ENCODE peak calls at places on chromosomes 4 and X, in five cellular contexts. N, W, Y, M and G are unnamed samples.

GRCh38 chr4:139655116-139655515 is 10.5 kb upstream of the MGST2 start:
- DNase-seq in Y (no peak), W (no peak), N (peak), M (peak), G (peak)

GRCh38 chr4:17030543-17030942 is 132.1 kb upstream of the LDB2 start:
- DNase-seq in N (no peak), M (peak), Y (no peak), W (peak), G (peak)

GRCh38 chr4:103032575-103032974 is 13.1 kb upstream of the SLC9B1 start:
- DNase-seq in M (peak), W (no peak), Y (no peak), N (peak), G (peak)

GRCh38 chrX:31800219-31800618 is 728.4 kb upstream of the FTHL17 start:
- DNase-seq in N (no peak), W (no peak), Y (no peak), M (no peak), G (no peak)

GRCh38 chrX:110222497-110223257 is 95.2 kb downstream of the AMMECR1 start:
- DNase-seq in M (no peak), N (peak), W (no peak), Y (no peak), G (no peak)

GRCh38 chr4:8157944-8158709 is 486 bp downstream of the ABLIM2 start:
- DNase-seq in Y (no peak), W (no peak), N (no peak), M (no peak), G (no peak)

GRCh38 chr4:1291091-1291490 is 1.4 kb downstream of the MAEA start:
- DNase-seq in M (no peak), W (no peak), N (no peak), Y (no peak), G (no peak)

GRCh38 chr4:2830632-2831610 is 12.7 kb upstream of the ADD1 start:
- DNase-seq in N (peak), W (no peak), M (no peak), Y (peak), G (no peak)

GRCh38 chr4:101785476-101785875 is 5.1 kb upstream of the BANK1 start:
- DNase-seq in W (no peak), Y (no peak), N (no peak), M (no peak), G (no peak)

GRCh38 chr4:39043697-39044363 is 11.6 kb upstream of the TMEM156 start:
- DNase-seq in M (peak), W (no peak), N (peak), Y (no peak), G (no peak)

GRCh38 chrX:40402771-40403533 is 177.8 kb upstream of the ATP6AP2 start:
- DNase-seq in Y (no peak), W (no peak), N (no peak), M (peak), G (peak)

GRCh38 chr4:53703267-53703655 is 112.0 kb upstream of the LNX1 start:
- DNase-seq in Y (no peak), W (no peak), M (no peak), N (peak), G (no peak)

GRCh38 chrX:63746278-63746677 is 38.7 kb downstream of the ARHGEF9 start:
- DNase-seq in W (no peak), M (peak), Y (no peak), N (no peak), G (no peak)

GRCh38 chr4:94472056-94472826 is 20.5 kb downstream of the PDLIM5 start:
- DNase-seq in N (no peak), Y (no peak), W (no peak), M (no peak), G (peak)

GRCh38 chr4:24657768-24658617 is 73.6 kb upstream of the DHX15 start:
- DNase-seq in M (peak), W (no peak), Y (peak), N (no peak), G (peak)

GRCh38 chrX:20066968-20067708 is 49.6 kb downstream of the MAP7D2 start:
- DNase-seq in W (peak), Y (no peak), M (peak), N (peak), G (peak)

GRCh38 chr4:87049508-87049907 is 114.7 kb downstream of the AFF1 start:
- DNase-seq in W (no peak), N (no peak), Y (no peak), M (no peak), G (no peak)

DNA sequence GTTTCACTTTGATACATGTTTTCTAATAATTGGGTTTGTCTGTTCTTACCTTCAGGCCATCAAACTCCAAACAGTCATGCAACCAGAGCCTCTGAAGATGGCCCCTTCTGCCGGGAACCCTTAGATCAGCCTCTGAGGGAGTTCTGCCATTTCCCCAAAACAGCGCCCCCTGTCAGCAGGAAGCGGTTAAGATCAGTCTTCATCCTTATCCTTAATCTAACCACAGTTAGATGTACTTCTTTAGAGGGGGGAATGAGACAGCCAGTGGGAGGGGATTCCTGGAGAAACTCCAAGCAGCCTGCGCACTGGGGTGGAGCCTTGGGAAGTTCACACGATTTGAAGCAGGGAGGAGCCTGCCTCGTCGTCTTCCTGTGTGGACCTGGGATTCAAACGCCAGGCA is 185.4 kb downstream of the INPP4B start:
- DNase-seq in N (no peak), M (no peak), W (no peak), Y (no peak), G (no peak)
- TF ChIP-seq CTCF in N (peak), M (peak), W (peak), Y (no peak), G (peak)

GRCh38 chr4:64489628-64490027 is 80.4 kb upstream of the TECRL start:
- DNase-seq in N (no peak), W (no peak), Y (no peak), M (no peak), G (no peak)
- H3K4me3 ChIP-seq in N (no peak), W (no peak), Y (no peak), M (no peak), G (no peak)

GRCh38 chr4:119035941-119036737 is 99.5 kb upstream of the MYOZ2 start:
- DNase-seq in W (no peak), N (no peak), M (no peak), Y (no peak), G (peak)

GRCh38 chr4:119031218-119031617 is 104.4 kb upstream of the MYOZ2 start:
- DNase-seq in W (no peak), Y (no peak), N (no peak), M (no peak), G (no peak)

GRCh38 chr4:119037709-119038463 is 97.7 kb upstream of the MYOZ2 start:
- DNase-seq in N (no peak), W (no peak), M (no peak), Y (no peak), G (peak)

GRCh38 chr4:119032921-119033685 is 102.5 kb upstream of the MYOZ2 start:
- DNase-seq in Y (no peak), M (no peak), N (no peak), W (no peak), G (no peak)

DNA sequence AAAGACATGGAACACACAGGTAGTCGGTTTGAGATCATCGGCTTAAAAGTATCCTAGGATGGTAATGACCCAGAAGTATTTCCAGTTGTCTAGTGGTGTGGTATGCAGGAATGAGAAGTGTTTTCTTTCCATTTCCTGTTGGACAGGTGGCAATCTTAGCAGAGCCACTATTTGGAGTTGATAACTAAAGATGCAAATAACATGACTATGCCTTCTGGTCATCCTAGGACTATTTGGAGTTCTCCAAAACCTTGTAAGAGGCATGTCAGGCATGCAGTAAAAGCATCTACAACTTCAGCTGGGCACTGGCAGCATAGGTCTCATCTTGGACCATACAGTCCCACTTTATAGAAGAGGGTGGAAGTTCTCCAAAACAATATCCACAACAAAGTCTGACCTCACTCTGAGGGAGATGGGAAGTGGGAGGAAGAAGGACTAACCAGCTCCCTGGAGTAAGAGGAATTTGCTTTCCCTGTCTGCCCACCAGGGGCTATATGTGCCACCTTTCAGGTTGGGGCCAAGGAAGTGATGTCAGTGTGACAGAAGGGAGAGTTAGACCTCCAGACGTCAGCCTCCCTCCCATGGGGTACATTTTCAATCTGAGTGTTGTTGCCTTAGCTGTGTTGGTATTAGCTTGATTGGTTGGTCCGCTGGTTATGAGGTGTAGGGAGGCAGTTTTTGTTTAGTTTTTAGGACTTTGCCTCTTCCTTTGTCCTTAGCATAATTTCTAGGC is 101.2 kb upstream of the MYOZ2 start:
- DNase-seq in N (no peak), M (no peak), Y (no peak), W (no peak), G (peak)
- TF ChIP-seq CTCF in N (no peak), M (peak), Y (no peak), W (no peak), G (peak)

GRCh38 chrX:72307646-72308051 is 1.9 kb upstream of the CITED1 start:
- DNase-seq in W (no peak), M (no peak), Y (no peak), N (no peak), G (no peak)
- H3K4me3 ChIP-seq in W (no peak), M (no peak), Y (peak), N (no peak), G (no peak)